ENCODE peak calls at places on chromosomes 11 and 22, in seven cellular contexts. One of them, this sample, is unnamed.

GRCh38 chr11:26599876-26600434 is 27.9 kb upstream of the MUC15 start:
- DNase-seq in kidney: no peak
- DNase-seq in mammary epithelial cell: no peak
- DNase-seq in suprapubic skin: no peak
- DNase-seq in WERI-Rb-1: no peak
- DNase-seq in psoas muscle: no peak
- DNase-seq in colonic mucosa: no peak
- DNase-seq in this sample: no peak

GRCh38 chr22:39556970-39557811 is 13.4 kb upstream of the CACNA1I start:
- DNase-seq in kidney: no peak
- DNase-seq in mammary epithelial cell: no peak
- DNase-seq in suprapubic skin: no peak
- DNase-seq in WERI-Rb-1: peak; percentile 77
- DNase-seq in psoas muscle: no peak
- DNase-seq in colonic mucosa: no peak
- DNase-seq in this sample: no peak

GRCh38 chr11:95456704-95457491 is 225.9 kb upstream of the SESN3 start:
- DNase-seq in kidney: no peak
- DNase-seq in mammary epithelial cell: no peak
- DNase-seq in suprapubic skin: no peak
- DNase-seq in WERI-Rb-1: no peak
- DNase-seq in psoas muscle: no peak
- DNase-seq in colonic mucosa: no peak
- DNase-seq in this sample: no peak

GRCh38 chr22:22753526-22754267 is 109.3 kb downstream of the GGTLC2 start:
- DNase-seq in kidney: peak; percentile 87
- DNase-seq in mammary epithelial cell: peak; percentile 5
- DNase-seq in suprapubic skin: peak; percentile 63
- DNase-seq in WERI-Rb-1: peak; percentile 84
- DNase-seq in psoas muscle: no peak
- DNase-seq in colonic mucosa: peak; percentile 82
- DNase-seq in this sample: peak; percentile 58

GRCh38 chr11:61682093-61682732 is 2.0 kb downstream of the DAGLA start:
- DNase-seq in kidney: peak; percentile 68
- DNase-seq in mammary epithelial cell: no peak
- DNase-seq in suprapubic skin: no peak
- DNase-seq in WERI-Rb-1: peak; percentile 47
- DNase-seq in psoas muscle: peak; percentile 93
- DNase-seq in colonic mucosa: peak; percentile 65
- DNase-seq in this sample: peak; percentile 81

GRCh38 chr11:107017433-107018227 is 646 bp downstream of the GUCY1A2 start:
- DNase-seq in kidney: peak; percentile 89
- DNase-seq in mammary epithelial cell: no peak
- DNase-seq in suprapubic skin: peak; percentile 66
- DNase-seq in WERI-Rb-1: peak; percentile 85
- DNase-seq in psoas muscle: peak; percentile 56
- DNase-seq in colonic mucosa: no peak
- DNase-seq in this sample: peak; percentile 70

GRCh38 chr22:42716649-42717127 is 4.0 kb downstream of the A4GALT start:
- DNase-seq in kidney: no peak
- DNase-seq in mammary epithelial cell: no peak
- DNase-seq in suprapubic skin: no peak
- DNase-seq in WERI-Rb-1: no peak
- DNase-seq in psoas muscle: no peak
- DNase-seq in colonic mucosa: no peak
- DNase-seq in this sample: no peak

GRCh38 chr11:30914143-30914762 is 328.1 kb upstream of the MPPED2 start:
- DNase-seq in kidney: peak; percentile 73
- DNase-seq in mammary epithelial cell: peak; percentile 40
- DNase-seq in suprapubic skin: no peak
- DNase-seq in WERI-Rb-1: peak; percentile 81
- DNase-seq in psoas muscle: peak; percentile 56
- DNase-seq in colonic mucosa: peak; percentile 31
- DNase-seq in this sample: peak; percentile 46

GRCh38 chr11:104254347-104254746 is 90.4 kb upstream of the PDGFD start:
- DNase-seq in kidney: no peak
- DNase-seq in mammary epithelial cell: peak; percentile 33
- DNase-seq in suprapubic skin: no peak
- DNase-seq in WERI-Rb-1: peak; percentile 78
- DNase-seq in psoas muscle: no peak
- DNase-seq in colonic mucosa: peak; percentile 29
- DNase-seq in this sample: peak; percentile 25

GRCh38 chr22:18044548-18045271 is 20.3 kb upstream of the MICAL3 start:
- DNase-seq in kidney: peak; percentile 93
- DNase-seq in mammary epithelial cell: no peak
- DNase-seq in suprapubic skin: no peak
- DNase-seq in WERI-Rb-1: no peak
- DNase-seq in psoas muscle: peak; percentile 76
- DNase-seq in colonic mucosa: peak; percentile 50
- DNase-seq in this sample: peak; percentile 54

GRCh38 chr11:123362941-123363340 is 67.1 kb upstream of the GRAMD1B start:
- DNase-seq in kidney: no peak
- DNase-seq in mammary epithelial cell: no peak
- DNase-seq in suprapubic skin: no peak
- DNase-seq in WERI-Rb-1: no peak
- DNase-seq in psoas muscle: no peak
- DNase-seq in colonic mucosa: no peak
- DNase-seq in this sample: no peak

GRCh38 chr11:2072551-2073261 is 66.5 kb downstream of the IGF2 start:
- DNase-seq in kidney: no peak
- DNase-seq in mammary epithelial cell: no peak
- DNase-seq in suprapubic skin: no peak
- DNase-seq in WERI-Rb-1: no peak
- DNase-seq in psoas muscle: no peak
- DNase-seq in colonic mucosa: no peak
- DNase-seq in this sample: no peak

GRCh38 chr11:114109206-114110090 is 49.9 kb downstream of the ZBTB16 start:
- DNase-seq in kidney: no peak
- DNase-seq in mammary epithelial cell: no peak
- DNase-seq in suprapubic skin: no peak
- DNase-seq in WERI-Rb-1: no peak
- DNase-seq in psoas muscle: no peak
- DNase-seq in colonic mucosa: no peak
- DNase-seq in this sample: no peak

GRCh38 chr11:96189351-96189750 is 153.6 kb downstream of the MAML2 start:
- DNase-seq in kidney: no peak
- DNase-seq in mammary epithelial cell: no peak
- DNase-seq in suprapubic skin: no peak
- DNase-seq in WERI-Rb-1: no peak
- DNase-seq in psoas muscle: no peak
- DNase-seq in colonic mucosa: no peak
- DNase-seq in this sample: no peak

GRCh38 chr22:34116126-34116525 is 195.8 kb upstream of the LARGE1 start:
- DNase-seq in kidney: no peak
- DNase-seq in mammary epithelial cell: no peak
- DNase-seq in suprapubic skin: no peak
- DNase-seq in WERI-Rb-1: no peak
- DNase-seq in psoas muscle: no peak
- DNase-seq in colonic mucosa: no peak
- DNase-seq in this sample: no peak

GRCh38 chr11:81987829-81988472 is 745.7 kb downstream of the FAM181B start:
- DNase-seq in kidney: peak; percentile 69
- DNase-seq in mammary epithelial cell: peak; percentile 81
- DNase-seq in suprapubic skin: no peak
- DNase-seq in WERI-Rb-1: no peak
- DNase-seq in psoas muscle: no peak
- DNase-seq in colonic mucosa: no peak
- DNase-seq in this sample: no peak

GRCh38 chr22:20232237-20232598 is 35.9 kb downstream of the RTN4R start:
- DNase-seq in kidney: no peak
- DNase-seq in mammary epithelial cell: no peak
- DNase-seq in suprapubic skin: no peak
- DNase-seq in WERI-Rb-1: no peak
- DNase-seq in psoas muscle: no peak
- DNase-seq in colonic mucosa: no peak
- DNase-seq in this sample: no peak

GRCh38 chr11:221998-222789 is 13.9 kb downstream of the SIRT3 start:
- DNase-seq in kidney: peak; percentile 62
- DNase-seq in mammary epithelial cell: no peak
- DNase-seq in suprapubic skin: peak; percentile 56
- DNase-seq in WERI-Rb-1: no peak
- DNase-seq in psoas muscle: peak; percentile 35
- DNase-seq in colonic mucosa: no peak
- DNase-seq in this sample: no peak

GRCh38 chr11:6693342-6694228 is 10.4 kb upstream of the MRPL17 start:
- DNase-seq in kidney: no peak
- DNase-seq in mammary epithelial cell: peak; percentile 91
- DNase-seq in suprapubic skin: peak; percentile 71
- DNase-seq in WERI-Rb-1: no peak
- DNase-seq in psoas muscle: no peak
- DNase-seq in colonic mucosa: peak; percentile 25
- DNase-seq in this sample: peak; percentile 13
- H3K27ac ChIP-seq in kidney: no peak overlapping the region
- H3K27ac ChIP-seq in mammary epithelial cell: peak overlapping the region; percentile 16
- H3K27ac ChIP-seq in suprapubic skin: peak overlapping the region; percentile 34
- H3K27ac ChIP-seq in WERI-Rb-1: no peak overlapping the region
- H3K27ac ChIP-seq in psoas muscle: peak overlapping the region; percentile 36
- H3K27ac ChIP-seq in colonic mucosa: no peak overlapping the region
- H3K27ac ChIP-seq in this sample: no peak overlapping the region

GRCh38 chr11:50174189-50174588 is 141.5 kb downstream of the OR4C45 start:
- DNase-seq in kidney: no peak
- DNase-seq in mammary epithelial cell: peak; percentile 11
- DNase-seq in suprapubic skin: no peak
- DNase-seq in WERI-Rb-1: no peak
- DNase-seq in psoas muscle: no peak
- DNase-seq in colonic mucosa: no peak
- DNase-seq in this sample: no peak
- H3K27ac ChIP-seq in kidney: no peak overlapping the region
- H3K27ac ChIP-seq in mammary epithelial cell: no peak overlapping the region
- H3K27ac ChIP-seq in suprapubic skin: no peak overlapping the region
- H3K27ac ChIP-seq in WERI-Rb-1: no peak overlapping the region
- H3K27ac ChIP-seq in psoas muscle: no peak overlapping the region
- H3K27ac ChIP-seq in colonic mucosa: no peak overlapping the region
- H3K27ac ChIP-seq in this sample: no peak overlapping the region

GRCh38 chr22:46175631-46176030 is 25.3 kb downstream of the PPARA start:
- DNase-seq in kidney: no peak
- DNase-seq in mammary epithelial cell: peak; percentile 39
- DNase-seq in suprapubic skin: no peak
- DNase-seq in WERI-Rb-1: no peak
- DNase-seq in psoas muscle: no peak
- DNase-seq in colonic mucosa: no peak
- DNase-seq in this sample: no peak
- H3K27ac ChIP-seq in kidney: no peak overlapping the region
- H3K27ac ChIP-seq in mammary epithelial cell: no peak overlapping the region
- H3K27ac ChIP-seq in suprapubic skin: no peak overlapping the region
- H3K27ac ChIP-seq in WERI-Rb-1: no peak overlapping the region
- H3K27ac ChIP-seq in psoas muscle: no peak overlapping the region
- H3K27ac ChIP-seq in colonic mucosa: no peak overlapping the region
- H3K27ac ChIP-seq in this sample: no peak overlapping the region

DNA sequence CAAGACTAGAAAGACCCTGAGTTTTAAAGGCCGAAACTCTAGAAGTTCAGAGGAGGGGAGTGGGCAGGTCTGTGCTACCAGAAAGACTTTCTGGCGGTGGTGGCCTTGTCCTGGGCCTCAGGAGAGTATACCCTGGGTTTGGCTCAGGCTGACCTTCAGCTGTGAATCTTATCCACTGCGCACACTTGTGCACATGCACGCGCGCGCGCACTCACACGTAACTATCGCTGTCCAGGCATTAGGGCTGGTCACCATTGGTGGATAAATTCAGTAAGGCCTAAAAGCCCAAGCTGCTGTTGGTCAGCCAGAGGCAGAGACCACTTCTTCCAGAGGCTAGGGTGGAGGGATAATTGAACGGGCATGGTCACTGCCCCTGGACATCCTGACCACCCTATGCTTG is 25.1 kb downstream of the ARHGEF17 start:
- DNase-seq in kidney: no peak
- DNase-seq in mammary epithelial cell: no peak
- DNase-seq in suprapubic skin: no peak
- DNase-seq in WERI-Rb-1: no peak
- DNase-seq in psoas muscle: no peak
- DNase-seq in colonic mucosa: no peak
- DNase-seq in this sample: no peak
- H3K27ac ChIP-seq in kidney: peak overlapping the region; percentile 59
- H3K27ac ChIP-seq in mammary epithelial cell: no peak overlapping the region
- H3K27ac ChIP-seq in suprapubic skin: no peak overlapping the region
- H3K27ac ChIP-seq in WERI-Rb-1: no peak overlapping the region
- H3K27ac ChIP-seq in psoas muscle: peak overlapping the region; percentile 30
- H3K27ac ChIP-seq in colonic mucosa: peak overlapping the region; percentile 65
- H3K27ac ChIP-seq in this sample: no peak overlapping the region